ENCODE peak calls at places on chromosomes 2 and 18, in six cellular contexts. E, X, R, A, W and Q are unnamed samples.

GRCh38 chr2:201220102-201220570 is 37.2 kb downstream of the CASP10 start:
- DNase-seq in E (no peak), X (peak), R (no peak), A (peak), W (no peak), Q (peak)

GRCh38 chr2:208595386-208596275 is 189.0 kb downstream of the PTH2R start:
- DNase-seq in E (no peak), X (no peak), R (no peak), A (peak), W (peak), Q (peak)

GRCh38 chr2:53234548-53234903 is 533.1 kb upstream of the CHAC2 start:
- DNase-seq in E (no peak), X (no peak), R (peak), A (no peak), W (no peak), Q (peak)

GRCh38 chr18:48264508-48264907 is 144.7 kb downstream of the ZBTB7C start:
- DNase-seq in E (no peak), X (no peak), R (no peak), A (no peak), W (no peak), Q (no peak)

GRCh38 chr2:44955593-44956449 is 14.3 kb downstream of the SIX3 start:
- DNase-seq in E (peak), X (peak), R (peak), A (peak), W (peak), Q (peak)

GRCh38 chr2:119545754-119546445 is 1.7 kb downstream of the CFAP221 start:
- DNase-seq in E (no peak), X (no peak), R (no peak), A (no peak), W (no peak), Q (no peak)

GRCh38 chr18:32612651-32613050 is 142.0 kb upstream of the GAREM1 start:
- DNase-seq in E (no peak), X (no peak), R (no peak), A (no peak), W (no peak), Q (no peak)

GRCh38 chr2:238513346-238513745 is 86.6 kb downstream of the ASB1 start:
- DNase-seq in E (no peak), X (no peak), R (peak), A (peak), W (peak), Q (no peak)

GRCh38 chr2:134232461-134232860 is 21.4 kb upstream of the MGAT5 start:
- DNase-seq in E (no peak), X (no peak), R (peak), A (peak), W (no peak), Q (no peak)

GRCh38 chr18:39647627-39648502 is 2082.3 kb upstream of the CELF4 start:
- DNase-seq in E (no peak), X (peak), R (no peak), A (no peak), W (no peak), Q (no peak)

GRCh38 chr18:9417081-9417841 is 58.1 kb upstream of the RALBP1 start:
- DNase-seq in E (no peak), X (peak), R (no peak), A (no peak), W (peak), Q (no peak)

GRCh38 chr2:42336361-42336965 is 24.6 kb downstream of the COX7A2L start:
- DNase-seq in E (no peak), X (no peak), R (no peak), A (no peak), W (no peak), Q (no peak)

GRCh38 chr18:62986490-62986889 is 271.1 kb downstream of the PHLPP1 start:
- DNase-seq in E (no peak), X (no peak), R (no peak), A (no peak), W (no peak), Q (no peak)

GRCh38 chr2:29033172-29033571 is 41.2 kb downstream of the PCARE start:
- DNase-seq in E (no peak), X (peak), R (no peak), A (peak), W (peak), Q (no peak)

GRCh38 chr2:42339191-42339912 is 21.7 kb downstream of the COX7A2L start:
- DNase-seq in E (no peak), X (no peak), R (no peak), A (peak), W (no peak), Q (no peak)

GRCh38 chr2:40721595-40721994 is 269.7 kb upstream of the SLC8A1 start:
- DNase-seq in E (no peak), X (no peak), R (no peak), A (no peak), W (peak), Q (no peak)

GRCh38 chr2:153872311-153873061 is 764 bp downstream of the GALNT13 start:
- DNase-seq in E (no peak), X (no peak), R (no peak), A (no peak), W (no peak), Q (no peak)

GRCh38 chr18:34354351-34354750 is 129.6 kb upstream of the NOL4 start:
- DNase-seq in E (no peak), X (no peak), R (no peak), A (no peak), W (no peak), Q (no peak)

GRCh38 chr2:232353660-232354059 is 24.9 kb upstream of the ALPP start:
- DNase-seq in E (no peak), X (no peak), R (no peak), A (no peak), W (no peak), Q (no peak)

GRCh38 chr2:157874997-157875719 is 972 bp downstream of the ACVR1 start:
- DNase-seq in E (peak), X (peak), R (no peak), A (peak), W (peak), Q (peak)

GRCh38 chr2:121088251-121089004 is 196.6 kb downstream of the TFCP2L1 start:
- DNase-seq in E (no peak), X (no peak), R (no peak), A (no peak), W (no peak), Q (no peak)

GRCh38 chr2:30990736-30991135 is 147.5 kb downstream of the GALNT14 start:
- DNase-seq in E (no peak), X (no peak), R (no peak), A (no peak), W (peak), Q (no peak)

GRCh38 chr2:48474599-48475298 is 55.2 kb upstream of the STON1 start:
- DNase-seq in E (no peak), X (peak), R (no peak), A (no peak), W (no peak), Q (no peak)

GRCh38 chr2:174449033-174449432 is 37.8 kb downstream of the GPR155 start:
- DNase-seq in E (no peak), X (no peak), R (no peak), A (no peak), W (no peak), Q (no peak)

GRCh38 chr18:31206787-31207381 is 44.2 kb upstream of the DSC1 start:
- DNase-seq in E (no peak), X (peak), R (peak), A (peak), W (peak), Q (peak)

GRCh38 chr2:220756653-220757052 is 815.5 kb downstream of the EPHA4 start:
- DNase-seq in E (no peak), X (no peak), R (no peak), A (no peak), W (no peak), Q (peak)

GRCh38 chr2:112640800-112641675 is 4.7 kb upstream of the SLC20A1 start:
- DNase-seq in E (no peak), X (no peak), R (no peak), A (no peak), W (no peak), Q (no peak)

GRCh38 chr2:159617080-159617479 is 732 bp upstream of the BAZ2B start:
- DNase-seq in E (no peak), X (no peak), R (no peak), A (no peak), W (no peak), Q (no peak)